ENCODE peak calls at places on chromosomes 5 and 9, in five cellular contexts. J, S, Y, U and X are unnamed samples.

GRCh38 chr9:109542922-109543321 is 44.8 kb upstream of the PTPN3 start:
- DNase-seq in J (no peak), S (peak; percentile 9), Y (no peak), U (peak; percentile 17), X (no peak)

GRCh38 chr5:128380324-128380723 is 157.7 kb downstream of the FBN2 start:
- DNase-seq in J (no peak), S (no peak), Y (no peak), U (no peak), X (no peak)

GRCh38 chr9:90943341-90943740 is 141.7 kb downstream of the SYK start:
- DNase-seq in J (peak; percentile 94), S (no peak), Y (no peak), U (peak; percentile 92), X (peak; percentile 50)

GRCh38 chr5:22431840-22432239 is 421.3 kb downstream of the CDH12 start:
- DNase-seq in J (no peak), S (no peak), Y (no peak), U (peak; percentile 68), X (no peak)

GRCh38 chr9:115671911-115672310 is 481.7 kb upstream of the PAPPA start:
- DNase-seq in J (no peak), S (no peak), Y (no peak), U (no peak), X (no peak)

GRCh38 chr9:85960688-85961093 is 19.7 kb downstream of the NAA35 start:
- DNase-seq in J (no peak), S (peak; percentile 35), Y (no peak), U (peak; percentile 30), X (no peak)

GRCh38 chr5:143115381-143115780 is 288.1 kb downstream of the NR3C1 start:
- DNase-seq in J (no peak), S (no peak), Y (no peak), U (no peak), X (no peak)

GRCh38 chr9:30932226-30932625 is 1452.2 kb upstream of the ACO1 start:
- DNase-seq in J (peak; percentile 62), S (no peak), Y (no peak), U (peak; percentile 72), X (peak; percentile 4)

GRCh38 chr9:110283736-110284135 is 27.4 kb upstream of the TXN start:
- DNase-seq in J (peak; percentile 99), S (no peak), Y (no peak), U (peak; percentile 96), X (no peak)

GRCh38 chr5:163894645-163895044 is 389.2 kb downstream of the MAT2B start:
- DNase-seq in J (peak; percentile 93), S (peak; percentile 83), Y (no peak), U (peak; percentile 87), X (peak; percentile 76)

GRCh38 chr5:128197911-128198522 is 114.5 kb downstream of the SLC12A2 start:
- DNase-seq in J (no peak), S (no peak), Y (no peak), U (no peak), X (no peak)

GRCh38 chr5:138338411-138339085 is 482 bp downstream of the FAM53C start:
- DNase-seq in J (no peak), S (no peak), Y (no peak), U (no peak), X (no peak)

GRCh38 chr5:91490340-91490739 is 107.2 kb upstream of the ARRDC3 start:
- DNase-seq in J (no peak), S (no peak), Y (no peak), U (no peak), X (no peak)

GRCh38 chr5:68406767-68407232 is 191.2 kb downstream of the PIK3R1 start:
- DNase-seq in J (no peak), S (no peak), Y (no peak), U (no peak), X (no peak)

GRCh38 chr5:95995947-95996489 is 34.4 kb upstream of the ELL2 start:
- DNase-seq in J (no peak), S (no peak), Y (no peak), U (no peak), X (no peak)

GRCh38 chr5:37799865-37800421 is 39.9 kb downstream of the GDNF start:
- DNase-seq in J (no peak), S (no peak), Y (no peak), U (no peak), X (no peak)

GRCh38 chr5:160262665-160263064 is 33.4 kb downstream of the FABP6 start:
- DNase-seq in J (no peak), S (peak; percentile 16), Y (no peak), U (no peak), X (peak; percentile 13)

GRCh38 chr5:6598351-6598900 is 34.4 kb downstream of the NSUN2 start:
- DNase-seq in J (no peak), S (peak; percentile 62), Y (no peak), U (no peak), X (peak; percentile 70)

GRCh38 chr5:65262094-65262493 is 219.6 kb downstream of the ADAMTS6 start:
- DNase-seq in J (no peak), S (peak; percentile 65), Y (no peak), U (no peak), X (peak; percentile 23)

GRCh38 chr9:134948149-134948548 is 30.4 kb upstream of the FCN1 start:
- DNase-seq in J (no peak), S (no peak), Y (no peak), U (no peak), X (no peak)

GRCh38 chr5:54719384-54720306 is 202.1 kb downstream of the SNX18 start:
- DNase-seq in J (peak; percentile 62), S (peak; percentile 79), Y (peak; percentile 52), U (peak; percentile 66), X (peak; percentile 88)

DNA sequence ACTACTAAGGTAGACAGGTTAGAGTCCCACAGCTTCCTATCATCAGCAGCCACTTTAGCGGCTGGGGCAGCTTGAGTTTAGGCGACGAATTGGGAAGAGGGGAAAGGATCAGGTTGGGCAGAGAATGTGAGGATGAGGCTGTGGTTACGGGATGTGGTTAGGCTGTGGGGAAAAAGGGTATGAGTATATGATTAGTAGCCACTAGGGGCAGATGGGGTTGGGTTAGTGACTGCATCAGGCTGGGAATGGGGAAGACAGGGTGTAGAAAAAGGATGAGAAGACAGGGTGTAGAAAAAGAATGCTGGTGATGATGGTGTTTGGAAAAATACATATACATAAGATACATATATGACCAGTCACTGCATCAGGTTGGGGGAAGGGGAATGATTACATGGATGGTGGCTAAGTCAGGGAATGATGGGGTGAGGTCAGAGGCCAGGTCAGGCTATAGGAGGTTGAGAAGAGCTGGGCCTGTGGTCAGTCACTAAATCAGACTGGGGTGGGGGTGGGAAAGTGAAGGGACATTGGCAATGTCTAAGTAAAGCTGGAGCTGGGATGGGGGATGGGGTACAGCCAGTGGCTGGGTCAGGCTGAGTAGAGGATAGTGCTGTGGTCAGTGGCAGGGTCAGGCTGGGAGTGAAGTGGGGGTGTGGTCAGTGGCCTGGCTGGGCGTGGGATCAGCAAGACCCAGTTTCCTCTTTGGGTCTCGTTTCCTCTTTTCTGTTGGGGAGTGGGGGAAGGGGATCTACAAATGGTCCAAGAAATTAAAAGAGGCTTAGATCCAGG is 2.1 kb downstream of the TLN1 start:
- DNase-seq in J (peak; percentile 81), S (peak; percentile 79), Y (peak; percentile 31), U (peak; percentile 82), X (peak; percentile 94)
- H3K4me3 ChIP-seq in J (no peak overlapping the region), S (peak overlapping the region; percentile 92), Y (no peak overlapping the region), U (no peak overlapping the region), X (peak overlapping the region; percentile 96)

GRCh38 chr5:36371366-36371765 is 69.7 kb upstream of the RANBP3L start:
- DNase-seq in J (no peak), S (no peak), Y (no peak), U (no peak), X (no peak)
- H3K4me3 ChIP-seq in J (no peak overlapping the region), S (no peak overlapping the region), Y (no peak overlapping the region), U (no peak overlapping the region), X (no peak overlapping the region)

GRCh38 chr9:131629827-131630205 is 84.5 kb downstream of the PRRT1B start:
- DNase-seq in J (no peak), S (no peak), Y (no peak), U (no peak), X (no peak)

GRCh38 chr9:131628821-131629197 is 83.5 kb downstream of the PRRT1B start:
- DNase-seq in J (no peak), S (no peak), Y (no peak), U (no peak), X (no peak)

GRCh38 chr9:131627326-131627845 is 82.1 kb downstream of the PRRT1B start:
- DNase-seq in J (peak; percentile 71), S (no peak), Y (no peak), U (no peak), X (peak; percentile 50)

GRCh38 chr9:131625848-131626670 is 80.7 kb downstream of the PRRT1B start:
- DNase-seq in J (no peak), S (no peak), Y (no peak), U (no peak), X (no peak)

DNA sequence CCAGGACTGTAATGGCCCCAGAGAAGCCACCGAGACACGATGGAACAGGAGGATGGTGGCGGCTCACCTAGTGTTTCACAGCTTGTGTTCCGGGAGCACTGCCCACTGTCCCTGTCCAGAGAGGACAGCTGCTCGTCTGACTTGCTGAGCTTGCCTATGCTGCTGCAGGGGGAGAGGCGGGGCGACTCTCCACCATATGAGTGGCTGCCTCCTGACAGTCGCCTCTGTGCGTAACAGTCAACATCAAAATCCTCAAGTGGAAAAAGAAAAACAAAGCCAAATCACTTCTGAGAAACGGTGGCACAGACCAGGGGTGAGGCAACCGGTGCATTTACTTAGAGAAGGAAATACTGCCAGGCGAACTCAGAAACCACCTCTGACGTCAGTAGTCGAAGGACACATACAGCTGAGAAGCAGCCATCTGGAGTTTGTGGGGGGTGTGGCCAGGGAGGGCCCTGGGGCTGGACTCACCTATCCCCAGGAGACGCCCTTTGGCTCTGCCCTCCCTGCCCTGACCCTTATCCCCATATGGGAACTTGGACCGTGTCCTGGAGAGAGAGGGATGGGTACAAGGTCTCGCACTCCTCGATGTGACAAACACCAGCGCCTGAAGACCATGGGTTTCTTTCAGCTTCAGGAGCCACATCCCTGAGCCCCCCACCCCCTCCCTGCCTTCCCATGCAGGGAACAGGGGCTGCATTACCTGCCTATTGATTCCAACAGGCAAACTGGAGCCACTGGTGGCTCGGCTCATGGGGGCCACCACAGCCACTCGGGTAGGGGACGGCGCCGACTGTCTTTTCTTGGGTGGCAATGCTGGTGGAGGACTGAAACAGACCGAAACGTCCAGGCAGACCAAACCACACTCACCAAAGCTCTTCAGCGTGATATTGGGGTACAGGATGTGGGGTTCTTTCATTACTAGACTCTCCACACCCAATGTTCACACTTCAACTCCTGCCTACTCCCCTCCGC is 82.8 kb downstream of the PRRT1B start:
- DNase-seq in J (peak; percentile 72), S (peak; percentile 59), Y (no peak), U (no peak), X (no peak)
- H3K4me3 ChIP-seq in J (no peak overlapping the region), S (no peak overlapping the region), Y (no peak overlapping the region), U (no peak overlapping the region), X (no peak overlapping the region)

DNA sequence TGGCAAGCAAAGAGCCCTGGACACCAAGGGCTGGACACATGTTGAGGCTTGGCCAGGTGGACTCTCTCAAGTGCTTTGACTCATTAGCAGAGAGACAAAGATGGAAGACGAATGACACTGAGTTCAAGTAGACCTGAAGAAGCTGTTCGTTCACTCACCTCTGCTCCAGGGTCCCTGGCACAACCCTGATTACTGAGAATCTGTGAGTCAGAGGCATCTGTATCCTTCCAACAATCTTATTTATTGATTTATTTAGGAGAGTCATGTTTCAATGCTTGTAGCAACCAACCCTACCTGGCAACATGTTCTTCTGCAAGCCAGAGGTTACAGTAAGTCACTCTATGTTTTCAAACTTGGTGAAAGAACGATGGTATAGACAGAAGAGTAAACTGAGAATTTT is 55.9 kb upstream of the CARTPT start:
- DNase-seq in J (no peak), S (no peak), Y (no peak), U (no peak), X (no peak)
- H3K4me3 ChIP-seq in J (no peak overlapping the region), S (no peak overlapping the region), Y (no peak overlapping the region), U (no peak overlapping the region), X (no peak overlapping the region)

GRCh38 chr5:42037379-42037932 is 112.4 kb downstream of the FBXO4 start:
- DNase-seq in J (no peak), S (no peak), Y (no peak), U (no peak), X (no peak)

GRCh38 chr5:42035526-42035925 is 110.4 kb downstream of the FBXO4 start:
- DNase-seq in J (no peak), S (no peak), Y (no peak), U (no peak), X (no peak)

GRCh38 chr5:42036379-42036778 is 111.3 kb downstream of the FBXO4 start:
- DNase-seq in J (no peak), S (no peak), Y (no peak), U (no peak), X (no peak)
- H3K4me3 ChIP-seq in J (no peak overlapping the region), S (no peak overlapping the region), Y (no peak overlapping the region), U (no peak overlapping the region), X (no peak overlapping the region)